ENCODE peak calls at places on chromosomes 11 and 22, in eight cellular contexts. Z, L, X, P, W, V, F and N are unnamed samples.

GRCh38 chr11:112320668-112321067 is 60.0 kb upstream of the PLET1 start:
- DNase-seq in V (peak; percentile 68), F (peak; percentile 18), P (no peak), L (peak; percentile 71), X (no peak), W (peak; percentile 88), Z (no peak), N (no peak)

GRCh38 chr22:46044718-46045458 is 67.9 kb upstream of the WNT7B start:
- DNase-seq in Z (peak; percentile 92), F (no peak), V (peak; percentile 51), X (no peak), P (no peak), L (peak; percentile 50), W (peak; percentile 72), N (peak; percentile 77)

GRCh38 chr22:22771696-22772377 is 115.8 kb upstream of the IGLL5 start:
- DNase-seq in W (no peak), V (no peak), F (no peak), X (no peak), P (no peak), L (no peak), Z (no peak), N (no peak)

GRCh38 chr11:60343094-60343704 is 16.1 kb downstream of the MS4A6E start:
- DNase-seq in V (no peak), F (peak; percentile 23), W (no peak), X (no peak), L (no peak), Z (no peak), P (no peak), N (no peak)

GRCh38 chr11:17686185-17686980 is 33.0 kb upstream of the MYOD1 start:
- DNase-seq in F (no peak), Z (peak; percentile 15), X (no peak), P (peak; percentile 86), W (no peak), L (no peak), V (no peak), N (no peak)

GRCh38 chr11:8233691-8234424 is 29.8 kb downstream of the LMO1 start:
- DNase-seq in V (no peak), Z (no peak), X (no peak), W (no peak), P (no peak), L (no peak), F (no peak), N (no peak)

GRCh38 chr11:35248558-35249323 is 109.8 kb downstream of the CD44 start:
- DNase-seq in P (no peak), F (no peak), V (no peak), Z (no peak), L (no peak), W (no peak), X (no peak), N (no peak)

GRCh38 chr22:38569181-38569971 is 607 bp downstream of the DMC1 start:
- DNase-seq in L (no peak), Z (peak; percentile 71), X (no peak), W (peak; percentile 69), V (peak; percentile 10), P (no peak), F (peak; percentile 16), N (no peak)

GRCh38 chr11:128694618-128695481 is 978 bp downstream of the FLI1 start:
- DNase-seq in W (peak; percentile 69), L (no peak), P (no peak), Z (peak; percentile 89), V (no peak), F (no peak), X (no peak), N (no peak)

GRCh38 chr11:16195659-16196058 is 160.7 kb downstream of the SOX6 start:
- DNase-seq in L (no peak), P (no peak), X (no peak), W (no peak), Z (no peak), F (no peak), V (no peak), N (no peak)

GRCh38 chr11:1012291-1012690 is 24.2 kb downstream of the MUC6 start:
- DNase-seq in X (no peak), V (no peak), P (no peak), F (no peak), W (no peak), L (no peak), Z (peak; percentile 57), N (no peak)

GRCh38 chr11:115505165-115505564 is 950 bp upstream of the CADM1 start:
- DNase-seq in L (no peak), F (no peak), P (no peak), Z (no peak), W (no peak), X (no peak), V (no peak), N (no peak)

GRCh38 chr11:109946322-109946846 is 146.8 kb upstream of the ZC3H12C start:
- DNase-seq in X (peak; percentile 92), V (peak; percentile 88), P (peak; percentile 97), Z (no peak), F (peak; percentile 74), L (peak; percentile 84), W (peak; percentile 89), N (peak; percentile 89)
- TF ChIP-seq POLR2A in X (no peak), V (no peak), P (no peak), Z (peak; percentile 53), F (no peak), L (no peak), W (no peak), N (no peak)

GRCh38 chr11:102685311-102685710 is 20.3 kb downstream of the MMP27 start:
- DNase-seq in W (no peak), F (no peak), V (no peak), Z (no peak), X (no peak), L (no peak), P (no peak), N (no peak)
- TF ChIP-seq POLR2AphosphoS5 in W (no peak), F (no peak), V (no peak), Z (no peak), X (no peak), L (no peak), P (no peak), N (no peak)

GRCh38 chr22:35327690-35328471 is 28.2 kb downstream of the TOM1 start:
- DNase-seq in F (no peak), W (peak; percentile 61), P (no peak), X (no peak), Z (peak; percentile 47), V (no peak), L (no peak), N (no peak)

GRCh38 chr22:35328472-35328885 is 28.8 kb downstream of the TOM1 start:
- DNase-seq in L (peak; percentile 90), P (no peak), X (no peak), Z (peak; percentile 56), F (no peak), V (no peak), W (peak; percentile 70), N (no peak)

GRCh38 chr22:35333220-35333619 is 33.5 kb downstream of the TOM1 start:
- DNase-seq in F (no peak), W (no peak), Z (no peak), L (no peak), V (no peak), X (no peak), P (no peak), N (no peak)

GRCh38 chr22:35329114-35329847 is 29.6 kb downstream of the TOM1 start:
- DNase-seq in Z (no peak), F (no peak), V (no peak), L (no peak), X (no peak), P (no peak), W (no peak), N (no peak)

DNA sequence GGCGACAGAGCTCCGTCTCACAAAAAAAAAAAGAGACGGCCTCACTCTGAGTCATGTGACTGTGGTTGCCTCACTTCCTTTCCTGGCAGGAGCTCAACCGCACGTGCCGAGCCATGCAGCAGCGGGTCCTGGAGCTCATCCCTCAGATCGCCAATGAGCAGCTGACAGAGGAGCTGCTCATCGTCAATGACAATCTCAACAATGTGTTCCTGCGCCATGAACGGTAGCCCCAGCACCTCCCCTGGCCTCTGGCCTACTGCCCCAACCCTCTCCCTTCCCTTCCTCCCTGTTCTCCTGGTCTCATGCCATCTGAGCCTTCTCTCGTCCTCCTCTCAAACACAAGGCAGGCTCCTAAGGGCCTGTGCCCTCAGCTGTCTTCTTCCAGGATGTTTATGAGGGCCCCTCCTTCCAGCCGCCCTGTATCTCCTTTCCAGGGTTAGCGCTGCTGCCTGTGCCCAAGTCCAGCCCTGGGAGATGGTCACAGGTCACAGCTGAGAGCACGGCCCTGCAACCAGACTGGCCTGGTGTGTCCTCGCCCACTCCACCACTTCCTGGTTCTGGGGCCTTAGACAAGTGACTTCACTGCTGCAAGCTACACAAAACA is 30.7 kb downstream of the TOM1 start:
- DNase-seq in F (no peak), L (peak; percentile 63), Z (peak; percentile 81), V (peak; percentile 80), P (peak; percentile 95), W (peak; percentile 98), X (no peak), N (peak; percentile 94)
- TF ChIP-seq EP300 in F (no peak), L (peak; percentile 25), Z (no peak), V (peak; percentile 81), P (no peak), W (peak; percentile 89), X (no peak), N (no peak)

GRCh38 chr11:2699531-2700414 is at the start of gene KCNQ1OT1:
- DNase-seq in W (peak; percentile 97), Z (peak; percentile 96), V (peak; percentile 92), P (peak; percentile 96), F (peak; percentile 99), X (peak; percentile 86), L (peak; percentile 90), N (peak; percentile 95)
- TF ChIP-seq POLR2A in W (peak; percentile 92), Z (peak; percentile 98), V (peak; percentile 97), P (peak; percentile 73), F (peak; percentile 97), X (peak; percentile 100), L (no peak), N (peak; percentile 93)

GRCh38 chr11:72240461-72241289 is 3.3 kb downstream of the PHOX2A start:
- DNase-seq in P (no peak), W (peak; percentile 65), V (no peak), Z (peak; percentile 77), F (no peak), L (no peak), X (no peak), N (no peak)

GRCh38 chr11:72242141-72242540 is 1.8 kb downstream of the PHOX2A start:
- DNase-seq in X (no peak), L (no peak), P (no peak), F (no peak), V (no peak), W (no peak), Z (no peak), N (no peak)

GRCh38 chr11:72239849-72240460 is 4.0 kb downstream of the PHOX2A start:
- DNase-seq in Z (peak; percentile 94), L (peak; percentile 74), W (peak; percentile 85), F (no peak), X (no peak), P (no peak), V (peak; percentile 74), N (peak; percentile 80)

GRCh38 chr11:72243173-72243566 is 806 bp downstream of the PHOX2A start:
- DNase-seq in F (no peak), L (no peak), P (no peak), Z (no peak), V (no peak), W (no peak), X (no peak), N (no peak)

GRCh38 chr11:72241290-72241781 is 2.6 kb downstream of the PHOX2A start:
- DNase-seq in L (no peak), X (no peak), Z (no peak), W (peak; percentile 64), P (no peak), V (no peak), F (no peak), N (no peak)
- TF ChIP-seq POLR2AphosphoS5 in L (no peak), X (no peak), Z (no peak), W (no peak), P (no peak), V (no peak), F (no peak), N (no peak)